ENCODE peak calls at places on chromosomes 2 and 18, in four cellular contexts. B is HepG2, M is GM12878, H is K562. A is an unnamed sample.

GRCh38 chr2:217356795-217357194 is 496.9 kb upstream of the TNP1 start:
- DNase-seq in M (no peak), H (no peak), B (no peak), A (no peak)

GRCh38 chr2:178009813-178010212 is 62.8 kb downstream of the PDE11A start:
- DNase-seq in B (no peak), M (no peak), H (no peak), A (no peak)

GRCh38 chr2:42054657-42055430 is 7.0 kb downstream of the PKDCC start:
- DNase-seq in B (peak; percentile 68), M (no peak), H (peak; percentile 35), A (no peak)

GRCh38 chr18:45517181-45517741 is 98.0 kb upstream of the SLC14A2 start:
- DNase-seq in M (no peak), H (no peak), B (no peak), A (no peak)

GRCh38 chr2:217398860-217399259 is 539.0 kb upstream of the TNP1 start:
- DNase-seq in H (no peak), B (no peak), M (no peak), A (no peak)

GRCh38 chr2:46519265-46519664 is 39.9 kb downstream of the TMEM247 start:
- DNase-seq in M (no peak), H (no peak), B (no peak), A (no peak)

GRCh38 chr2:179263460-179264237 is 983 bp downstream of the SESTD1 start:
- DNase-seq in B (peak; percentile 72), H (peak; percentile 38), M (no peak), A (peak; percentile 41)

GRCh38 chr2:24400207-24400907 is 40.0 kb upstream of the ITSN2 start:
- DNase-seq in M (no peak), H (no peak), B (no peak), A (no peak)

GRCh38 chr2:111052621-111053020 is 68.1 kb upstream of the BCL2L11 start:
- DNase-seq in B (no peak), M (no peak), H (no peak), A (no peak)

GRCh38 chr18:79123948-79124347 is 54.8 kb downstream of the ATP9B start:
- DNase-seq in B (no peak), H (peak; percentile 11), M (no peak), A (no peak)

GRCh38 chr2:102618452-102619413 is 620 bp upstream of the SLC9A2 start:
- DNase-seq in M (no peak), B (no peak), H (peak; percentile 69), A (peak; percentile 52)

GRCh38 chr2:216548901-216549321 is 50.3 kb downstream of the RPL37A start:
- DNase-seq in B (no peak), M (no peak), H (no peak), A (no peak)

GRCh38 chr2:225090746-225091145 is 48.5 kb upstream of the DOCK10 start:
- DNase-seq in B (no peak), M (no peak), H (no peak), A (peak; percentile 28)

GRCh38 chr18:48795696-48796095 is 155.1 kb downstream of the SMAD7 start:
- DNase-seq in B (no peak), H (no peak), M (no peak), A (no peak)

GRCh38 chr2:30417253-30417652 is 29.8 kb upstream of the LCLAT1 start:
- DNase-seq in M (no peak), B (no peak), H (no peak), A (no peak)

GRCh38 chr18:76672627-76673026 is 149.7 kb upstream of the ZNF236 start:
- DNase-seq in H (no peak), B (no peak), M (no peak), A (no peak)

GRCh38 chr2:100721693-100722092 is 98.2 kb upstream of the NPAS2 start:
- DNase-seq in M (no peak), B (no peak), H (no peak), A (no peak)

GRCh38 chr18:33578371-33579146 is 540 bp downstream of the ASXL3 start:
- DNase-seq in M (no peak), B (peak; percentile 1), H (no peak), A (no peak)

GRCh38 chr2:191218292-191218898 is 26.8 kb upstream of the MYO1B start:
- DNase-seq in H (peak; percentile 13), B (peak; percentile 80), M (no peak), A (peak; percentile 46)

GRCh38 chr2:75870654-75871137 is 160.0 kb upstream of the GCFC2 start:
- DNase-seq in H (no peak), B (no peak), M (no peak), A (no peak)

GRCh38 chr2:213161759-213162514 is 10.5 kb upstream of the IKZF2 start:
- DNase-seq in M (no peak), B (no peak), H (no peak), A (no peak)

GRCh38 chr18:32714571-32715148 is 58.2 kb downstream of the KLHL14 start:
- DNase-seq in H (peak; percentile 8), M (peak; percentile 12), B (peak; percentile 79), A (peak; percentile 7)

GRCh38 chr2:178859760-178860159 is 52.5 kb upstream of the TTN start:
- DNase-seq in M (no peak), B (no peak), H (no peak), A (no peak)

GRCh38 chr18:70354080-70354479 is 65.2 kb downstream of the SOCS6 start:
- DNase-seq in B (no peak), H (no peak), M (no peak), A (no peak)

GRCh38 chr2:112674229-112674628 is 28.5 kb downstream of the SLC20A1 start:
- DNase-seq in M (no peak), H (no peak), B (no peak), A (no peak)

GRCh38 chr2:149561309-149561926 is 26.2 kb downstream of the MMADHC start:
- DNase-seq in B (peak; percentile 35), M (no peak), H (peak; percentile 30), A (peak; percentile 19)

GRCh38 chr2:240161087-240161750 is 20.8 kb upstream of the OTOS start:
- DNase-seq in B (no peak), M (no peak), H (no peak), A (no peak)

GRCh38 chr2:111708478-111708877 is 175.5 kb downstream of the ANAPC1 start:
- DNase-seq in B (no peak), M (no peak), H (no peak), A (no peak)

GRCh38 chr18:56245856-56246575 is 392.4 kb downstream of the TXNL1 start:
- DNase-seq in H (no peak), B (no peak), M (no peak), A (no peak)

GRCh38 chr2:124254621-124255020 is 229.5 kb downstream of the CNTNAP5 start:
- DNase-seq in H (no peak), B (no peak), M (no peak), A (no peak)

GRCh38 chr2:85951351-85952067 is 62.7 kb upstream of the ST3GAL5 start:
- DNase-seq in M (no peak), H (no peak), B (peak; percentile 61), A (no peak)

GRCh38 chr2:83186050-83186790 is 1272.9 kb downstream of the SUCLG1 start:
- DNase-seq in M (no peak), H (no peak), B (no peak), A (no peak)

GRCh38 chr2:128413718-128414341 is 95.2 kb upstream of the HS6ST1 start:
- DNase-seq in M (no peak), B (no peak), H (no peak), A (no peak)

GRCh38 chr2:2041256-2041824 is 289.7 kb downstream of the MYT1L start:
- DNase-seq in M (no peak), H (no peak), B (peak; percentile 6), A (no peak)

GRCh38 chr2:156350374-156351142 is 18.0 kb upstream of the NR4A2 start:
- DNase-seq in H (no peak), M (no peak), B (no peak), A (no peak)

GRCh38 chr2:147524912-147525311 is 319.9 kb upstream of the ACVR2A start:
- DNase-seq in M (no peak), B (no peak), H (no peak), A (no peak)

DNA sequence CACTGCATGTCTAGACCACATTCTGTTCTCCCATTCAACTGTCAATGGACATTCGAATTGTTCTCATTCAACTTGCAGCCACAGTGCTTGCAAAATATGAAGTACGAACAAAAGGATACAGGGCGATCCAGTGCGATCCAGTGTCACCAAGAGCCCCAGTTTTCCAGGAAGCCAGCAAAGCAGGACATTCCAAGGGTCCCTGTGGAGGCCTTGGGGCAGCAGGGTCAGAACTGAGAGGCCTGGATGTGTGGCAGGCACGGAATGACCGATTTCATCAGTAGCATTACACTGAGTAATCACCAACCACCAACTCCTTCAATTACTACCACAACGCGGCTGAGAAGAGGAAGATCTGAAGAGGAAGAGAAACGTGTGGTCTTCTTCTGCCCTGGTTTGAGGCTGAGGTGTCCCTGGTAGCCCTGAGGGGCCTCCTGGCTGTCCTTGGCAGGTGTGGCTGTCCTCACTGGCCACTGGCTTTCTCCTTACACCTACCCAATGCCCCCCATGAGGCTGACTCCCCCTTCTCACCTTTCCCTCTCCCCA is 172.7 kb upstream of the FHL2 start:
- DNase-seq in H (no peak), B (no peak), M (no peak), A (no peak)
- TF ChIP-seq CHD4 in H (no peak), B (no peak), M (no peak), A (no peak)

DNA sequence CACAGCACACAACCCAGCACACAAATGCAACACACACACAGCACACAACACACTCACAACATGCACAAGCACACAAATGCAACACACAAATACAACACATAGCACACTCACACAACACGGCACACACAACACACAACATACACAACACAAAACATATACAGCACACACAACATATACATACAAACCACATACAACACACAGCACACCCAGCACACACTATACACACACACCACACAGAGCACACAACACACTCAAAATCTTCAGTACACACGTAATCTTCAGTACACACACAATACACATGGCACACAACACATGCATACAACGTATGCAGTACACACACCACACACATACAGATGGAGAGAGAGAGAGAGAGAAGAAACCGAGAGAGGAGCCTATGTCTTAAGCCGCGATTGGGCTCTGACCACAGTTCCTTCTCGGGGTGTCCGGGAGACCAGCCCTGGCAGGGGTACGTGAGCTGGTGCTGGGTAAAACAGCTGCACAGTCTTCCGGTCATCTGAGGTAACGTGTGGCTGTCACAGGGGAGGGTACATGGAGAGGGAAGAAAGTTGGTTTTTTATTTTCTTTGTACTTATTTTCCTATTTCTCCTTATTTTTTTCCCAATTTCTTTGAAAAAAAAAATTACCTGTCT is 25.1 kb downstream of the POU3F3 start:
- DNase-seq in H (no peak), B (no peak), M (no peak), A (no peak)
- TF ChIP-seq CHD4 in H (no peak), B (no peak), M (no peak), A (no peak)

DNA sequence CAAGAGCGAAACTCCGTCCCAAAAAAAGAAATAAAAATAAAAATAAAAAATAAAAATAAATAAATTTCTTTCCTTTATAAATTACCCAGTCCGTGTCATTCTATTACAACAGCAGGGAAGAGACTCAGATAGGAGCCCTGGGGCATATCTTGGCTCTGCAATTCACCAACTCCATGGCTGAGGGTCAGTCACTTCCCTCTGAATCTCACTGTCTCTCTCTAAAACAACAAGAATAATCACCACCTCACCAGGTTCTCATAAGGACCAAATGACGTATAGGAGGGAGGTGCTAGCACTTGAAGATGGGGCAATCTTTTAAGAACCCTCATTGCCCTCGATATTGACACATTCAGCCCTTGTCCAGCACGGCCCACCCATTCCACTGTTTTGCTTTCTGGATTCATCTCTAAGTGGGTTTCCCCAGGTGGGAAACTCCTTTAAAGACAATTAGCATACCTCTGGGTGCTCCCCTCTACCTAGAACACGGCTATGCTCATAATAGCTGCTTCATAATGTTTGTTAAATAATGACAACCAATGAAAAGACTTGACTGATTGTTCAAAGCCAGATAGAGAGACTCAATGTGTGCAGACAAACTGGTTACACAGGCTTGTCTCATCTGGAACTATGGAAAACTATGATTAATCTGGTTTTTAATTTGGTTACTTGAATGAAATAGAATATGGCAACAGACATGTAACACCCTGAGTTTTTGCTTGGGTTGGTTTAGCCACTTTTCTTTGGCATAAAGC is 15.1 kb downstream of the MYCN start:
- DNase-seq in B (no peak), M (no peak), H (no peak), A (no peak)
- TF ChIP-seq CHD4 in B (no peak), M (no peak), H (no peak), A (no peak)

GRCh38 chr2:195859513-195859912 is 202.5 kb downstream of the SLC39A10 start:
- DNase-seq in B (no peak), H (no peak), M (no peak), A (no peak)
- TF ChIP-seq CHD4 in B (no peak), H (no peak), M (no peak), A (no peak)

A was measured in A549.